ENCODE peak calls at places on chromosomes 3 and 15, in five cellular contexts. Q, C, T, D and E are unnamed samples.
A peak's percentile ranks its signal among the peaks of the same experiment; 100 is the strongest.

GRCh38 chr3:115523467-115523866 is 99.8 kb upstream of the GAP43 start:
- DNase-seq in Q (no peak), C (no peak), T (no peak), D (no peak), E (no peak)

GRCh38 chr3:58059349-58060321 is 51.4 kb downstream of the FLNB start:
- DNase-seq in Q (no peak), C (peak; percentile 88), T (peak; percentile 92), D (no peak), E (peak; percentile 68)

GRCh38 chr3:159418571-159419526 is 569.8 kb upstream of the IL12A start:
- DNase-seq in Q (peak; percentile 40), C (peak; percentile 13), T (no peak), D (no peak), E (no peak)

GRCh38 chr15:52295421-52295991 is at the start of gene MYO5C:
- DNase-seq in Q (peak; percentile 56), C (peak; percentile 85), T (peak; percentile 71), D (no peak), E (peak; percentile 93)

GRCh38 chr15:57323806-57324589 is 52.3 kb upstream of the CGNL1 start:
- DNase-seq in Q (peak; percentile 51), C (peak; percentile 83), T (peak; percentile 54), D (no peak), E (peak; percentile 88)

GRCh38 chr3:83230841-83231240 is 1469.4 kb upstream of the GBE1 start:
- DNase-seq in Q (no peak), C (no peak), T (no peak), D (no peak), E (no peak)

GRCh38 chr15:81165565-81165964 is 31.1 kb upstream of the IL16 start:
- DNase-seq in Q (peak; percentile 30), C (no peak), T (no peak), D (no peak), E (no peak)

GRCh38 chr3:127819086-127819485 is 3.2 kb downstream of the MGLL start:
- DNase-seq in Q (no peak), C (no peak), T (no peak), D (no peak), E (no peak)

GRCh38 chr3:129230311-129231019 is 18.9 kb upstream of the COPG1 start:
- DNase-seq in Q (peak; percentile 91), C (no peak), T (peak; percentile 75), D (no peak), E (no peak)

GRCh38 chr3:159726231-159726964 is 262.2 kb upstream of the IL12A start:
- DNase-seq in Q (peak; percentile 87), C (no peak), T (no peak), D (no peak), E (no peak)

GRCh38 chr15:25801586-25802284 is 61.4 kb downstream of the ATP10A start:
- DNase-seq in Q (no peak), C (no peak), T (peak; percentile 4), D (no peak), E (no peak)

GRCh38 chr3:154931484-154931883 is 148.6 kb upstream of the MME start:
- DNase-seq in Q (peak; percentile 25), C (no peak), T (no peak), D (no peak), E (no peak)

GRCh38 chr3:156978471-156978961 is 152.4 kb downstream of the LEKR1 start:
- DNase-seq in Q (no peak), C (no peak), T (no peak), D (no peak), E (no peak)

GRCh38 chr3:48634661-48635221 is 520 bp downstream of the SLC26A6 start:
- DNase-seq in Q (peak; percentile 52), C (peak; percentile 77), T (peak; percentile 67), D (no peak), E (peak; percentile 82)

GRCh38 chr3:171044828-171045793 is 18.6 kb upstream of the SLC2A2 start:
- DNase-seq in Q (peak; percentile 55), C (peak; percentile 59), T (no peak), D (no peak), E (no peak)

GRCh38 chr3:109640146-109640652 is 302.9 kb upstream of the DPPA4 start:
- DNase-seq in Q (peak; percentile 84), C (no peak), T (no peak), D (no peak), E (no peak)

GRCh38 chr3:15636028-15636709 is 34.6 kb downstream of the BTD start:
- DNase-seq in Q (peak; percentile 17), C (no peak), T (peak; percentile 62), D (no peak), E (no peak)

GRCh38 chr3:149536429-149536828 is 61.9 kb downstream of the TM4SF4 start:
- DNase-seq in Q (no peak), C (peak; percentile 39), T (peak; percentile 87), D (no peak), E (peak; percentile 24)

GRCh38 chr15:66833803-66834202 is 131.8 kb downstream of the SMAD6 start:
- DNase-seq in Q (no peak), C (no peak), T (no peak), D (no peak), E (no peak)

GRCh38 chr3:191362524-191363090 is 32.3 kb upstream of the UTS2B start:
- DNase-seq in Q (no peak), C (no peak), T (no peak), D (no peak), E (no peak)

GRCh38 chr3:71305246-71306206 is 278.0 kb downstream of the FOXP1 start:
- DNase-seq in Q (peak; percentile 39), C (peak; percentile 49), T (no peak), D (no peak), E (peak; percentile 36)

GRCh38 chr15:57591822-57592367 is at the start of gene MYZAP:
- DNase-seq in Q (no peak), C (peak; percentile 81), T (peak; percentile 67), D (no peak), E (peak; percentile 83)

GRCh38 chr15:70195171-70195807 is 97.6 kb upstream of the TLE3 start:
- DNase-seq in Q (peak; percentile 66), C (no peak), T (no peak), D (no peak), E (no peak)

GRCh38 chr3:187811580-187812250 is 66.4 kb upstream of the BCL6 start:
- DNase-seq in Q (peak; percentile 93), C (peak; percentile 58), T (no peak), D (no peak), E (no peak)

GRCh38 chr15:31130576-31131237 is 29.2 kb upstream of the TRPM1 start:
- DNase-seq in Q (no peak), C (no peak), T (no peak), D (no peak), E (no peak)

DNA sequence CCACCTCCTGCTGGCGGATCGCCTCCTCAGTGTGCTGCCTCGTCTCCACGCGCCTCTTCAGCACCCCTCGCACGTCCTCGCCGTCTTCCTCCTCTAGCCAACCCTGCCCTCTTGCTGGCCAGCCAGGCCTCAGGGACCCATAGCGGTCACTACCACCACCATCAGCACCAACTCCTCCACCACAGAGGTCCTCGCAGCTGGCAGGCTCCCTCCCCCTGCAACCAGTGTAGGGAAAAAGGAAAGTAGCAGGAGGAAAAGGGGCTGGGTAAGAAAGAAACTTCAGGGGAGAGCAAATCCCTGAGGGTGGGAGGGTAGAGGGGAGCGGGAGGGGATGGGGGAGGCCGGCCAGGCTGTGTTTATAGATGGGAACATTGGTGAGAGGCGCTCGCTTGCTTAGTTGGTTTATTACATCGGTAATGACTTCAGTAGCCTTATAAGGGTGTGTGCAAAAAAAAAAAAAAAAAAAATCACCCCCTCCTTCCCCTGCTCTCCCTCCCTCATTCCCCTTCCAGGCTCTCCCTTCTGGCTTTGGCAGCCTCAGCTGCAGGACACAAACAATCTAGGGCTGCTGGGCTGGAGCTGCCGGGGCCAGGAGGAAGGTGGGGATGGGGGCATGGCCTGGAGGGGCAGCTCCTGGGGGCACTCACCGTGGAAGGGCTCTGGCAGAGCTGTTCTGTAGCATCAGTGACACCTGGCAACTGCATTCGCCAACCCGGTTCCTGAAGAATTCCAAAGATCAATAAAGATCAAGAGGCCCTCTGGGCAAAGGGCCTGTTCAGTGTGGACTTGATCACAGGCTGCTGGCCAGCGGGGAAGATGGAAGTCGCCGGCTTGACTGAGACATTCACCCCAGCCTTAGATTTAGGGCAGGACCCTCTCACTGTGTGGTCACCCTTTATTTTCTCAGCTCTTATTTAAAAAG is 116.2 kb upstream of the HACD2 start:
- DNase-seq in Q (no peak), C (peak; percentile 28), T (peak; percentile 43), D (no peak), E (peak; percentile 39)
- H3K27ac ChIP-seq in Q (no peak overlapping the region), C (peak overlapping the region; percentile 2), T (no peak overlapping the region), D (peak overlapping the region; percentile 73), E (peak overlapping the region; percentile 53)

GRCh38 chr15:47218295-47218694 is 499.0 kb upstream of the SEMA6D start:
- DNase-seq in Q (peak; percentile 51), C (no peak), T (no peak), D (no peak), E (no peak)
- H3K4me3 ChIP-seq in Q (no peak overlapping the region), C (no peak overlapping the region), T (no peak overlapping the region), D (no peak overlapping the region), E (no peak overlapping the region)

DNA sequence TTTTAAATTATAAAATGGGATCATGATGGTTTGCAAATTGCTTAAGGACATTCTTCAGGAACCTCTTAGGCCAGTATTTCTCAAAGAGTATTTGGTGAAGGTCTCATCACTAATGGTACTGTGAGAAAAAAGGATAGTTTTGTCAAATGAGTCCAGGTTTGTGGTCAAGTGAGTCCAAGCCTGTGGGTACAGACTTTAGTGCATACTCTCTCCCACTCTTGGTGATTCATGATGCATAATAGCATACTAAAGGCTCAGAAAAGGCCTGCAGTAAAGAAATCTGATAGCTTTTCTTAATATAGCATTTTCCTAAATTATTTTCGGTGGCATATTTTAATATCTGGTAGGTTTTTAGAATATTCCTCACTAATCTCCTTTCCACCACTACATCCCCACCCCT is 20.0 kb downstream of the BOC start:
- DNase-seq in Q (peak; percentile 83), C (no peak), T (no peak), D (no peak), E (no peak)
- H3K27ac ChIP-seq in Q (peak overlapping the region; percentile 93), C (peak overlapping the region; percentile 22), T (no peak overlapping the region), D (no peak overlapping the region), E (no peak overlapping the region)

DNA sequence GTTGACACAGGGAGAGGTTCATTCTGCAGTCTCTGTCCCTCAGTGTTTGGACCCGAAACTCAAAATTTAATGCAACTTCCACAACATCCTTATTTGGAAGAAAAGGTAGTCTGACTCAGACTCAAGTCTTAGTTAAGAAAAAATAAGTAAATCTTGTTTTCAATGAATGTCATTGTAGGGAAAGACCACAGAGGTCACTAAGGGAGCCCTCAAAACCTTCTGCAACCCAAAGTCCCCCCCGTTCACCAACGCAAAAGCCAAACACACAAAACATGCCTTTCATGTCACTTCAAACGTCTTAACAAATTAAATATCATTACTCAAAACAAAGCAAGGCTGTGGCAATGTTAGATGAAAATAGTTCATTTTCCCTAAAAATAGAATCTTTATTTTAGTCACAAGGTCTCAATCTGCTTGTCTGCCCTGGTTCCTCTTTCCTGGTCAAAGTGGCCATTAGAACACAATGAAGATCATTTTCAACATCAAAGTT is 20.9 kb upstream of the SSUH2 start:
- DNase-seq in Q (no peak), C (no peak), T (no peak), D (no peak), E (no peak)
- H3K4me3 ChIP-seq in Q (no peak overlapping the region), C (no peak overlapping the region), T (no peak overlapping the region), D (no peak overlapping the region), E (no peak overlapping the region)

GRCh38 chr3:136583823-136584222 is 168.4 kb downstream of the STAG1 start:
- DNase-seq in Q (no peak), C (no peak), T (no peak), D (no peak), E (no peak)
- H3K27ac ChIP-seq in Q (no peak overlapping the region), C (no peak overlapping the region), T (no peak overlapping the region), D (no peak overlapping the region), E (no peak overlapping the region)